ENCODE peak calls at places on chromosomes 4 and X, in five cellular contexts. P, Y, Q, U and K are unnamed samples.

GRCh38 chr4:176792348-176793059 is at the start of gene VEGFC:
- DNase-seq in P (peak; percentile 24), Y (peak; percentile 69), Q (no peak), U (peak; percentile 87), K (peak; percentile 79)

GRCh38 chr4:75243570-75243969 is 270.6 kb downstream of the RCHY1 start:
- DNase-seq in P (peak; percentile 20), Y (no peak), Q (no peak), U (no peak), K (no peak)

GRCh38 chr4:113276448-113277158 is 227.2 kb downstream of the ANK2 start:
- DNase-seq in P (no peak), Y (no peak), Q (no peak), U (no peak), K (no peak)

GRCh38 chrX:136767104-136767941 is 13.4 kb downstream of the ARHGEF6 start:
- DNase-seq in P (peak; percentile 64), Y (peak; percentile 50), Q (peak; percentile 27), U (peak; percentile 47), K (peak; percentile 54)

GRCh38 chrX:66015906-66016689 is 23.8 kb downstream of the VSIG4 start:
- DNase-seq in P (no peak), Y (no peak), Q (no peak), U (no peak), K (no peak)

GRCh38 chrX:70032797-70033196 is 16.9 kb downstream of the AWAT2 start:
- DNase-seq in P (no peak), Y (no peak), Q (no peak), U (no peak), K (no peak)

GRCh38 chr4:8393593-8394038 is 46.9 kb downstream of the ACOX3 start:
- DNase-seq in P (peak; percentile 53), Y (peak; percentile 96), Q (no peak), U (peak; percentile 98), K (peak; percentile 97)

GRCh38 chr4:1218892-1219552 is 29.9 kb downstream of the CTBP1 start:
- DNase-seq in P (peak; percentile 40), Y (no peak), Q (peak; percentile 83), U (no peak), K (no peak)

GRCh38 chrX:110852180-110852579 is 56.6 kb upstream of the CHRDL1 start:
- DNase-seq in P (no peak), Y (peak; percentile 21), Q (no peak), U (peak; percentile 3), K (no peak)

GRCh38 chr4:175127314-175127713 is 209.2 kb downstream of the ADAM29 start:
- DNase-seq in P (no peak), Y (peak; percentile 73), Q (no peak), U (no peak), K (peak; percentile 57)

DNA sequence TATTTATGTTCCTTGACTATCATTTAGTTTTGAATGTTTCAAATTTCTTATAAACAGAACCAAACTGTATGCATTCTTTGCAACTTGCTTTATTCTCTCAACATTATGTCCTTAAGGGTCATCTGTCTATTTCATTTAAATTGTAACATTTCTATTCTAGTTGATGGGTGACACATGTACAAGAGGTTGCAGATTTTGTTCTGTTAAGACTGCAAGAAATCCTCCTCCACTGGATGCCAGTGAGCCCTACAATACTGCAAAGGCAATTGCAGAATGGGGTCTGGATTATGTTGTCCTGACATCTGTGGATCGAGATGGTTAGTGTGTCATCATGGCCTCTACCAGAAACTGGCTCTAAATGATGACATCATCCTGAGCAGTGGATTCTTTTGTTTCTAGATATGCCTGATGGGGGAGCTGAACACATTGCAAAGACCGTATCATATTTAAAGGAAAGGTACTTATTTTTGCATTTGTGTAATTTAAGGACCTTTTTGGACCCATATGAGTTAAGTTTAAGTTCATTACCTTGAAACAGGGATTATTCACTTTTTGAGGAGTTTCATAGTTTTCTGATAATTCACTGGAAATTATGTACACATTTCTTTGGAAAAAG is 6.1 kb downstream of the LIAS start:
- DNase-seq in P (no peak), Y (peak; percentile 92), Q (no peak), U (peak; percentile 65), K (peak; percentile 83)
- TF ChIP-seq CTCF in P (no peak), Y (peak; percentile 36), Q (no peak), U (no peak), K (peak; percentile 26)

DNA sequence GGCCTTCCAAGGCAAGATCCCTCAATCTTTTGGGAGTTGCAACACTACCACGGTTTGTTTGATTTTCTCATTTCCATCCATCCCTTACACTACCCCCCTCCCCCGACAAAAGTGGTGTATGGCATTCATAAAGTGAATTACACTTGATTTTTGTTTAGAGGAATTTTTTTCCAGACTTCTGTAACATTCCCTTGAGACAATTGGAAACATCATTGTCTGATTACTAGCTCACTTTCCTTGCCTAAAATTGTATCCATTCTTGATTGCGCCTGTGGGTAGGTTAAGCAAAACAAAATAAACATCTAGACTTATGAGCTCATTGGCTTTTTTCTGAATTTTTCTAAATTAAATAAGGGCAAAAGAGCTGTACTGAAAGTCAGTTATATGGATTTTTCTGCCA is 3.5 kb downstream of the GPC3 start:
- DNase-seq in P (no peak), Y (no peak), Q (no peak), U (no peak), K (no peak)
- H3K4me3 ChIP-seq in P (no peak overlapping the region), Y (no peak overlapping the region), Q (no peak overlapping the region), U (no peak overlapping the region), K (no peak overlapping the region)

GRCh38 chrX:107537815-107538214 is 88.4 kb downstream of the FRMPD3 start:
- DNase-seq in P (no peak), Y (peak; percentile 67), Q (peak; percentile 5), U (peak; percentile 12), K (peak; percentile 40)
- TF ChIP-seq CTCF in P (peak; percentile 16), Y (peak; percentile 69), Q (peak; percentile 52), U (peak; percentile 43), K (peak; percentile 50)

DNA sequence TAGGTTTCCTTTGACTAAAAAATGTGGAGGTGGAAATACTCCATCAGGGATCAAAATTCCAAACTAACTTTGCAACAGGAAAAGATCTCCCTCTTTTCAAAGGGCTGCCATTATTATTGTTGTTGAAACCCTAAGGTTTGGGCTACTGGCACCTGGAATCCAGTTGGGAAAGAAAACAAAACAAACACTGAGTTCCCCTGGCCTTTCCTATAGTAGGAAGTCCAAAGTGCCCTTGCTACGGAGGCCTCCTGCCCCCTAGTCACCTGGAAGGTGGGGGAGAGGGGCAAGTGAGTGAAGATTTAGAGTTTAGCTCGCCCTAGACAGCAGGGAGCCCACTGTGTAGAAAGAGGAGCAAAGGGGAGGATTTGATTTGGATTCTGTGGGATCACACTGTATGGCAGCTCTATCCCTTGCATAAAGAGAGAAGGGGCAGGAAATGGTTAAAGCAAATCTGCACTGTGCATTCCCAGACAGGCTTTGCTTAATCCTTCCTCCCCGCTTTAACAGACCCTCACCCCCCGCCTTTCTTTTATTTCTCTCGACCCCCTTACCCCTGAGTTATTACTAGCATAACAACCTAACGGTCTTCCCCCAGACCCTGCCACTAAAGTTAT is 659 bp upstream of the FAT4 start:
- DNase-seq in P (no peak), Y (no peak), Q (no peak), U (no peak), K (no peak)
- H3K4me3 ChIP-seq in P (peak overlapping the region; percentile 68), Y (peak overlapping the region; percentile 50), Q (no peak overlapping the region), U (peak overlapping the region; percentile 99), K (peak overlapping the region; percentile 87)

GRCh38 chr4:107153228-107153627 is 117.1 kb upstream of the DKK2 start:
- DNase-seq in P (peak; percentile 29), Y (peak; percentile 34), Q (no peak), U (no peak), K (no peak)
- TF ChIP-seq CTCF in P (peak; percentile 31), Y (peak; percentile 57), Q (peak; percentile 58), U (peak; percentile 30), K (peak; percentile 28)

GRCh38 chr4:6563935-6564645 is 10.9 kb upstream of the MAN2B2 start:
- DNase-seq in P (no peak), Y (no peak), Q (no peak), U (no peak), K (no peak)
- H3K4me3 ChIP-seq in P (no peak overlapping the region), Y (peak overlapping the region; percentile 44), Q (no peak overlapping the region), U (no peak overlapping the region), K (no peak overlapping the region)

GRCh38 chrX:79084923-79085322 is 59.6 kb upstream of the GPR174 start:
- DNase-seq in P (no peak), Y (no peak), Q (no peak), U (no peak), K (no peak)
- TF ChIP-seq CTCF in P (no peak), Y (no peak), Q (no peak), U (no peak), K (no peak)

GRCh38 chrX:49878128-49878833 is 1.0 kb upstream of the USP27X start:
- DNase-seq in P (peak; percentile 9), Y (peak; percentile 1), Q (no peak), U (no peak), K (no peak)
- H3K4me3 ChIP-seq in P (peak overlapping the region; percentile 65), Y (peak overlapping the region; percentile 65), Q (no peak overlapping the region), U (peak overlapping the region; percentile 49), K (peak overlapping the region; percentile 51)

GRCh38 chr4:148773313-148773712 is 331.1 kb upstream of the NR3C2 start:
- DNase-seq in P (no peak), Y (no peak), Q (no peak), U (no peak), K (no peak)

GRCh38 chr4:148764720-148765119 is 322.5 kb upstream of the NR3C2 start:
- DNase-seq in P (no peak), Y (no peak), Q (no peak), U (no peak), K (no peak)

GRCh38 chr4:148770848-148771247 is 328.6 kb upstream of the NR3C2 start:
- DNase-seq in P (no peak), Y (no peak), Q (no peak), U (no peak), K (no peak)

GRCh38 chr4:148774134-148774533 is 331.9 kb upstream of the NR3C2 start:
- DNase-seq in P (no peak), Y (no peak), Q (no peak), U (no peak), K (no peak)

DNA sequence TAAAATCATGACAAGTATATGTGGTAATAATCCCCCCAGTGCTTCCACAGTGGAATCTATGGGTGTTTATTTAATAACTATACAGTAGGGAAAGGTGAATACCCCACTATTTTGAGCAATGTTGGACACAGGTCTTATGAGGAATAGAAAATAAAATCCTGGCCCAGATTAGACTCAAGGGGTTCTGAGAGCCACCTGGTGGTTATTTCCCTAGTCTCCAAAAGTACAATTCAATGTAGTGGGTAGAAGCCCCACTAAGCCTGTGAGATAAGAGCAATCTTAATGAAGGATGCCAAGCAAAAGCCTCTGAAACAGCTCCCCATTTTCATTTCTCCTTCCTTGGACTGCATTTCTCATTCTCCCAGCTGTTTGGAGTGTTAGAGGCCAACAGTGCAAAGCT is 328.2 kb upstream of the NR3C2 start:
- DNase-seq in P (no peak), Y (no peak), Q (no peak), U (no peak), K (no peak)
- TF ChIP-seq CTCF in P (no peak), Y (no peak), Q (no peak), U (no peak), K (no peak)